ENCODE peak calls at places on chromosomes 7 and 10, in eight cellular contexts. One of them, this sample, is unnamed.

GRCh38 chr10:78896169-78896931 is 172.4 kb upstream of the ZMIZ1 start:
- DNase-seq in right lobe of liver: peak
- DNase-seq in activated CD8-positive, alpha-beta memory T cell treated with anti-CD3 and anti-CD28 coated beads, Interleukin-2, amount 50 U/mL, for 48 hours: peak
- DNase-seq in AG08395: no peak
- DNase-seq in head of caudate nucleus: no peak
- DNase-seq in GM04504: no peak
- DNase-seq in mesendoderm: no peak
- DNase-seq in dermis microvascular lymphatic vessel endothelial cell: no peak
- DNase-seq in this sample: peak

GRCh38 chr10:16689227-16689626 is 128.0 kb downstream of the RSU1 start:
- DNase-seq in GM04504: no peak
- DNase-seq in dermis microvascular lymphatic vessel endothelial cell: no peak
- DNase-seq in activated CD8-positive, alpha-beta memory T cell treated with anti-CD3 and anti-CD28 coated beads, Interleukin-2, amount 50 U/mL, for 48 hours: no peak
- DNase-seq in mesendoderm: peak
- DNase-seq in AG08395: no peak
- DNase-seq in head of caudate nucleus: no peak
- DNase-seq in right lobe of liver: no peak
- DNase-seq in this sample: no peak

GRCh38 chr10:69051303-69051702 is 36.6 kb upstream of the SRGN start:
- DNase-seq in activated CD8-positive, alpha-beta memory T cell treated with anti-CD3 and anti-CD28 coated beads, Interleukin-2, amount 50 U/mL, for 48 hours: no peak
- DNase-seq in mesendoderm: no peak
- DNase-seq in GM04504: no peak
- DNase-seq in AG08395: no peak
- DNase-seq in head of caudate nucleus: no peak
- DNase-seq in right lobe of liver: no peak
- DNase-seq in dermis microvascular lymphatic vessel endothelial cell: no peak
- DNase-seq in this sample: no peak

GRCh38 chr7:103445228-103446020 is 583 bp downstream of the SLC26A5 start:
- DNase-seq in GM04504: no peak
- DNase-seq in dermis microvascular lymphatic vessel endothelial cell: no peak
- DNase-seq in right lobe of liver: no peak
- DNase-seq in activated CD8-positive, alpha-beta memory T cell treated with anti-CD3 and anti-CD28 coated beads, Interleukin-2, amount 50 U/mL, for 48 hours: peak
- DNase-seq in mesendoderm: peak
- DNase-seq in AG08395: no peak
- DNase-seq in head of caudate nucleus: no peak
- DNase-seq in this sample: no peak

GRCh38 chr10:76550806-76551205 is 1086.8 kb downstream of the KCNMA1 start:
- DNase-seq in GM04504: no peak
- DNase-seq in AG08395: peak
- DNase-seq in right lobe of liver: no peak
- DNase-seq in dermis microvascular lymphatic vessel endothelial cell: no peak
- DNase-seq in activated CD8-positive, alpha-beta memory T cell treated with anti-CD3 and anti-CD28 coated beads, Interleukin-2, amount 50 U/mL, for 48 hours: no peak
- DNase-seq in head of caudate nucleus: no peak
- DNase-seq in mesendoderm: peak
- DNase-seq in this sample: no peak

GRCh38 chr7:47573758-47574472 is 8.0 kb downstream of the TNS3 start:
- DNase-seq in AG08395: peak
- DNase-seq in mesendoderm: no peak
- DNase-seq in right lobe of liver: peak
- DNase-seq in head of caudate nucleus: no peak
- DNase-seq in dermis microvascular lymphatic vessel endothelial cell: no peak
- DNase-seq in GM04504: peak
- DNase-seq in activated CD8-positive, alpha-beta memory T cell treated with anti-CD3 and anti-CD28 coated beads, Interleukin-2, amount 50 U/mL, for 48 hours: no peak
- DNase-seq in this sample: peak

GRCh38 chr10:28367865-28368541 is 65.1 kb upstream of the MPP7 start:
- DNase-seq in GM04504: no peak
- DNase-seq in AG08395: no peak
- DNase-seq in right lobe of liver: no peak
- DNase-seq in dermis microvascular lymphatic vessel endothelial cell: no peak
- DNase-seq in head of caudate nucleus: no peak
- DNase-seq in activated CD8-positive, alpha-beta memory T cell treated with anti-CD3 and anti-CD28 coated beads, Interleukin-2, amount 50 U/mL, for 48 hours: peak
- DNase-seq in mesendoderm: no peak
- DNase-seq in this sample: no peak

GRCh38 chr10:70753841-70754621 is 31.1 kb downstream of the TBATA start:
- DNase-seq in GM04504: peak
- DNase-seq in mesendoderm: peak
- DNase-seq in AG08395: peak
- DNase-seq in right lobe of liver: no peak
- DNase-seq in dermis microvascular lymphatic vessel endothelial cell: no peak
- DNase-seq in head of caudate nucleus: no peak
- DNase-seq in activated CD8-positive, alpha-beta memory T cell treated with anti-CD3 and anti-CD28 coated beads, Interleukin-2, amount 50 U/mL, for 48 hours: no peak
- DNase-seq in this sample: no peak

GRCh38 chr7:38744746-38745145 is 113.6 kb upstream of the AMPH start:
- DNase-seq in mesendoderm: no peak
- DNase-seq in GM04504: peak
- DNase-seq in head of caudate nucleus: no peak
- DNase-seq in right lobe of liver: no peak
- DNase-seq in dermis microvascular lymphatic vessel endothelial cell: no peak
- DNase-seq in AG08395: peak
- DNase-seq in activated CD8-positive, alpha-beta memory T cell treated with anti-CD3 and anti-CD28 coated beads, Interleukin-2, amount 50 U/mL, for 48 hours: no peak
- DNase-seq in this sample: no peak

GRCh38 chr10:116753759-116754158 is 11.4 kb upstream of the HSPA12A start:
- DNase-seq in GM04504: no peak
- DNase-seq in activated CD8-positive, alpha-beta memory T cell treated with anti-CD3 and anti-CD28 coated beads, Interleukin-2, amount 50 U/mL, for 48 hours: no peak
- DNase-seq in right lobe of liver: no peak
- DNase-seq in mesendoderm: no peak
- DNase-seq in head of caudate nucleus: no peak
- DNase-seq in AG08395: no peak
- DNase-seq in dermis microvascular lymphatic vessel endothelial cell: no peak
- DNase-seq in this sample: no peak

GRCh38 chr7:1872191-1873069 is 202.4 kb downstream of the ELFN1 start:
- DNase-seq in right lobe of liver: peak
- DNase-seq in AG08395: no peak
- DNase-seq in mesendoderm: no peak
- DNase-seq in dermis microvascular lymphatic vessel endothelial cell: no peak
- DNase-seq in GM04504: no peak
- DNase-seq in head of caudate nucleus: no peak
- DNase-seq in activated CD8-positive, alpha-beta memory T cell treated with anti-CD3 and anti-CD28 coated beads, Interleukin-2, amount 50 U/mL, for 48 hours: no peak
- DNase-seq in this sample: peak

GRCh38 chr7:725223-726005 is 1.1 kb upstream of the DNAAF5 start:
- DNase-seq in right lobe of liver: no peak
- DNase-seq in GM04504: no peak
- DNase-seq in AG08395: no peak
- DNase-seq in head of caudate nucleus: no peak
- DNase-seq in dermis microvascular lymphatic vessel endothelial cell: no peak
- DNase-seq in mesendoderm: no peak
- DNase-seq in activated CD8-positive, alpha-beta memory T cell treated with anti-CD3 and anti-CD28 coated beads, Interleukin-2, amount 50 U/mL, for 48 hours: peak
- DNase-seq in this sample: no peak